ENCODE peak calls at places on chromosomes 6 and 20, in six cellular contexts. One of them, this sample, is unnamed.

GRCh38 chr6:76940186-76940585 is 523.1 kb downstream of the HTR1B start:
- DNase-seq in tibial nerve: no peak
- DNase-seq in B cell: no peak
- DNase-seq in lower leg skin: no peak
- DNase-seq in HFFc6: no peak
- DNase-seq in left lung: no peak
- DNase-seq in this sample: no peak

GRCh38 chr6:15308445-15309213 is 62.8 kb downstream of the JARID2 start:
- DNase-seq in tibial nerve: no peak
- DNase-seq in left lung: no peak
- DNase-seq in lower leg skin: no peak
- DNase-seq in HFFc6: no peak
- DNase-seq in B cell: no peak
- DNase-seq in this sample: no peak

GRCh38 chr6:39839445-39839844 is 47.3 kb downstream of the DAAM2 start:
- DNase-seq in HFFc6: no peak
- DNase-seq in lower leg skin: no peak
- DNase-seq in left lung: no peak
- DNase-seq in B cell: no peak
- DNase-seq in tibial nerve: no peak
- DNase-seq in this sample: no peak

GRCh38 chr6:116397960-116398359 is 27.2 kb downstream of the DSE start:
- DNase-seq in left lung: no peak
- DNase-seq in HFFc6: peak
- DNase-seq in tibial nerve: no peak
- DNase-seq in B cell: no peak
- DNase-seq in lower leg skin: no peak
- DNase-seq in this sample: no peak

GRCh38 chr6:139742671-139743070 is 368.2 kb upstream of the CITED2 start:
- DNase-seq in tibial nerve: no peak
- DNase-seq in lower leg skin: no peak
- DNase-seq in HFFc6: no peak
- DNase-seq in B cell: no peak
- DNase-seq in left lung: no peak
- DNase-seq in this sample: no peak

GRCh38 chr6:143223895-143224294 is 163.2 kb downstream of the AIG1 start:
- DNase-seq in lower leg skin: peak
- DNase-seq in B cell: no peak
- DNase-seq in HFFc6: no peak
- DNase-seq in tibial nerve: peak
- DNase-seq in left lung: no peak
- DNase-seq in this sample: no peak

GRCh38 chr6:32196682-32197616 is 4.5 kb upstream of the GPSM3 start:
- DNase-seq in tibial nerve: no peak
- DNase-seq in B cell: no peak
- DNase-seq in HFFc6: no peak
- DNase-seq in left lung: no peak
- DNase-seq in lower leg skin: peak
- DNase-seq in this sample: no peak

GRCh38 chr6:138498575-138499302 is 555 bp downstream of the NHSL1 start:
- DNase-seq in HFFc6: no peak
- DNase-seq in B cell: no peak
- DNase-seq in left lung: no peak
- DNase-seq in tibial nerve: no peak
- DNase-seq in lower leg skin: no peak
- DNase-seq in this sample: no peak

GRCh38 chr20:53643031-53643832 is 49.6 kb upstream of the ZNF217 start:
- DNase-seq in tibial nerve: no peak
- DNase-seq in left lung: peak
- DNase-seq in lower leg skin: peak
- DNase-seq in B cell: peak
- DNase-seq in HFFc6: peak
- DNase-seq in this sample: no peak

GRCh38 chr20:61082700-61083099 is 169.4 kb upstream of the CDH4 start:
- DNase-seq in B cell: no peak
- DNase-seq in left lung: no peak
- DNase-seq in lower leg skin: no peak
- DNase-seq in HFFc6: no peak
- DNase-seq in tibial nerve: no peak
- DNase-seq in this sample: no peak

GRCh38 chr6:111377558-111378120 is 105.4 kb downstream of the REV3L start:
- DNase-seq in tibial nerve: no peak
- DNase-seq in B cell: no peak
- DNase-seq in lower leg skin: no peak
- DNase-seq in left lung: no peak
- DNase-seq in HFFc6: peak
- DNase-seq in this sample: no peak

This sample was measured in omental fat pad.